ENCODE peak calls at places on chromosomes 7 and 10, in seven cellular contexts. One of them, this sample, is unnamed.

GRCh38 chr10:93206652-93207051 is 133.0 kb downstream of the CYP26A1 start:
- DNase-seq in HL-60: no peak
- DNase-seq in SK-N-SH: no peak
- DNase-seq in HepG2: no peak
- DNase-seq in HCT116: no peak
- DNase-seq in A549: peak; percentile 48
- DNase-seq in K562: no peak
- DNase-seq in this sample: peak; percentile 78

GRCh38 chr7:130921391-130922180 is 187.6 kb upstream of the KLF14 start:
- DNase-seq in SK-N-SH: no peak
- DNase-seq in HepG2: no peak
- DNase-seq in A549: no peak
- DNase-seq in HL-60: no peak
- DNase-seq in K562: no peak
- DNase-seq in HCT116: no peak
- DNase-seq in this sample: peak; percentile 58

GRCh38 chr7:104541897-104542296 is 213.5 kb downstream of the LHFPL3 start:
- DNase-seq in K562: no peak
- DNase-seq in HL-60: no peak
- DNase-seq in SK-N-SH: no peak
- DNase-seq in HepG2: no peak
- DNase-seq in HCT116: no peak
- DNase-seq in A549: no peak
- DNase-seq in this sample: no peak

GRCh38 chr10:58817499-58817898 is 304.8 kb downstream of the BICC1 start:
- DNase-seq in A549: peak; percentile 21
- DNase-seq in K562: no peak
- DNase-seq in SK-N-SH: no peak
- DNase-seq in HL-60: no peak
- DNase-seq in HepG2: peak; percentile 85
- DNase-seq in HCT116: no peak
- DNase-seq in this sample: no peak

GRCh38 chr7:30027065-30027456 is 559 bp upstream of the FKBP14 start:
- DNase-seq in SK-N-SH: peak; percentile 29
- DNase-seq in HepG2: peak; percentile 38
- DNase-seq in K562: peak; percentile 16
- DNase-seq in HL-60: peak; percentile 39
- DNase-seq in HCT116: no peak
- DNase-seq in A549: peak; percentile 59
- DNase-seq in this sample: no peak

GRCh38 chr7:132815130-132815529 is 238.9 kb upstream of the PLXNA4 start:
- DNase-seq in HCT116: no peak
- DNase-seq in HepG2: no peak
- DNase-seq in HL-60: no peak
- DNase-seq in A549: no peak
- DNase-seq in SK-N-SH: no peak
- DNase-seq in K562: no peak
- DNase-seq in this sample: no peak

GRCh38 chr7:150973571-150974451 is 4.3 kb downstream of the KCNH2 start:
- DNase-seq in HepG2: no peak
- DNase-seq in HL-60: no peak
- DNase-seq in HCT116: no peak
- DNase-seq in A549: no peak
- DNase-seq in SK-N-SH: no peak
- DNase-seq in K562: no peak
- DNase-seq in this sample: peak; percentile 77

GRCh38 chr7:144118341-144118740 is 4.6 kb upstream of the OR2A14 start:
- DNase-seq in HCT116: no peak
- DNase-seq in HepG2: no peak
- DNase-seq in K562: no peak
- DNase-seq in A549: no peak
- DNase-seq in HL-60: no peak
- DNase-seq in SK-N-SH: no peak
- DNase-seq in this sample: peak; percentile 11

GRCh38 chr7:155167706-155168365 is 97.7 kb downstream of the HTR5A start:
- DNase-seq in HCT116: no peak
- DNase-seq in K562: no peak
- DNase-seq in A549: no peak
- DNase-seq in HepG2: no peak
- DNase-seq in SK-N-SH: no peak
- DNase-seq in HL-60: no peak
- DNase-seq in this sample: no peak

DNA sequence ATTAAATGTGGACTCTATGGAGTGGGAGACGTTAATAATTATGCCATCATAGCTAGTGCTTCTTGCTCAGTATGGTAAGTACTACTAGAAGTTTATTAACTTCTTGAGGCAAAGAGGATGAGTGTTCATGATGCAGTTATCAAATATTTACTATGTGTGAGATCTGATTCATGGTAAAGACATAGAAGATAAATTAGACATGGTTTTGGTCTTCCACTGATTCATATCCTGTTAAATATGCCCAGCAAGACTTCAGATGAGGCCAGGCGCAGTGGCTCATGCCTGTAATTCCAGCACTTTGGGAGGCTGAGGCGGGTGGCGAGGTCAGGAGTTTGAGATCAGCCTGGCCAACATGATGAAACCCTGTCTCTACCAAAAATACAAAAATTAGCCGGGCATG is 547.1 kb upstream of the ANKRD30A start:
- DNase-seq in A549: peak; percentile 14
- DNase-seq in HepG2: no peak
- DNase-seq in HCT116: no peak
- DNase-seq in HL-60: no peak
- DNase-seq in K562: no peak
- DNase-seq in SK-N-SH: no peak
- DNase-seq in this sample: no peak
- TF ChIP-seq REST in A549: no peak
- TF ChIP-seq REST in HepG2: no peak
- TF ChIP-seq REST in HCT116: no peak
- TF ChIP-seq REST in HL-60: no peak
- TF ChIP-seq REST in K562: no peak
- TF ChIP-seq REST in SK-N-SH: no peak
- TF ChIP-seq REST in this sample: no peak

DNA sequence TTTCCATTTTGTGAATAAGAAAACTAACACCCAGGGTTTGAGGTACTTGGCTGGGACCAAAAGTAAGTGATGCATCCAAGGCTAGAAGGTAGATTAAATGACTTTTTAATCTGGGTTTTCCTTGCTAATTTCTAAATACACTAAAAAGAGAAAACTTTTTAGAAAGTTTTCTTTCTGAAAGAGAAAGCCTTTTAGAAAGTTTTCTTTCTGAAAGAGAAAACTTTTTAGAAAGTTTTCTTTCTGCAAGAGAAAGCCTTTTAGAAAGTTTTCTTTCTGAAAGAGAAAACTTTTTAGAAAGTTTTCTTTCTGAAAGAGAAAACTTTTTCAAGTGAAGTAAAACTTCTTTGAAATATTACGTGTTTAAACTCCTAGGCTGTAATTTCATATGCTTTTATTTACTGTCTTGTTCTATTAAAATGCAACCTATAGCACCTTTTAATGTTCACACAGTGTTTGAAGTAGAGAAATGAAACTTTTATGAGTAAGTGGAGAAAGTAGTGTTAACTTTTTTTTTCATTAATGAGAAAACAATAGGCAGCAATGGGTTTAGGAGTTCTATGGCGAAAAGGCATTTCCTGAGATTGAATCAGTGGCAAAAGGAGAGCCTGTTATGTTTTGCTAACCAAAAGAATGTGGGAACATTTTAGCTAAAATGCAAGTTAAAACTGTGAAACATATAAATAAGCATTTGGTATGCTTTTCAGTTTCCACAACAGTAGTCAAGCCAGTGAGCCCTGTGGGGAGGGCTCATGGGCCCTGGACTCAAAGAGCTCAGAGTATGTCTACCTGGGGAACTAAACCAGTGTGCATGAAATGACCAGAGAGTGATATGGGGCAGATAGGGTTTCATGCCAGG is 103.7 kb downstream of the RBM20 start:
- DNase-seq in HL-60: no peak
- DNase-seq in HepG2: no peak
- DNase-seq in A549: no peak
- DNase-seq in HCT116: no peak
- DNase-seq in SK-N-SH: no peak
- DNase-seq in K562: no peak
- DNase-seq in this sample: no peak
- H3K27ac ChIP-seq in HL-60: no peak overlapping the region
- H3K27ac ChIP-seq in HepG2: no peak overlapping the region
- H3K27ac ChIP-seq in A549: no peak overlapping the region
- H3K27ac ChIP-seq in HCT116: no peak overlapping the region
- H3K27ac ChIP-seq in SK-N-SH: peak overlapping the region; percentile 3
- H3K27ac ChIP-seq in K562: no peak overlapping the region
- H3K27ac ChIP-seq in this sample: no peak overlapping the region

GRCh38 chr7:45869426-45869825 is 3.5 kb downstream of the CCDC201 start:
- DNase-seq in HL-60: no peak
- DNase-seq in HepG2: no peak
- DNase-seq in A549: peak; percentile 32
- DNase-seq in SK-N-SH: no peak
- DNase-seq in K562: no peak
- DNase-seq in HCT116: no peak
- DNase-seq in this sample: no peak
- TF ChIP-seq REST in HL-60: no peak
- TF ChIP-seq REST in HepG2: no peak
- TF ChIP-seq REST in A549: no peak
- TF ChIP-seq REST in SK-N-SH: no peak
- TF ChIP-seq REST in K562: no peak
- TF ChIP-seq REST in HCT116: no peak
- TF ChIP-seq REST in this sample: no peak

GRCh38 chr10:18060217-18060616 is 80.0 kb upstream of the CACNB2 start:
- DNase-seq in HepG2: no peak
- DNase-seq in HL-60: no peak
- DNase-seq in HCT116: no peak
- DNase-seq in SK-N-SH: peak; percentile 3
- DNase-seq in A549: no peak
- DNase-seq in K562: no peak
- DNase-seq in this sample: no peak
- H3K27ac ChIP-seq in HepG2: no peak overlapping the region
- H3K27ac ChIP-seq in HL-60: no peak overlapping the region
- H3K27ac ChIP-seq in HCT116: no peak overlapping the region
- H3K27ac ChIP-seq in SK-N-SH: no peak overlapping the region
- H3K27ac ChIP-seq in A549: no peak overlapping the region
- H3K27ac ChIP-seq in K562: no peak overlapping the region
- H3K27ac ChIP-seq in this sample: no peak overlapping the region

DNA sequence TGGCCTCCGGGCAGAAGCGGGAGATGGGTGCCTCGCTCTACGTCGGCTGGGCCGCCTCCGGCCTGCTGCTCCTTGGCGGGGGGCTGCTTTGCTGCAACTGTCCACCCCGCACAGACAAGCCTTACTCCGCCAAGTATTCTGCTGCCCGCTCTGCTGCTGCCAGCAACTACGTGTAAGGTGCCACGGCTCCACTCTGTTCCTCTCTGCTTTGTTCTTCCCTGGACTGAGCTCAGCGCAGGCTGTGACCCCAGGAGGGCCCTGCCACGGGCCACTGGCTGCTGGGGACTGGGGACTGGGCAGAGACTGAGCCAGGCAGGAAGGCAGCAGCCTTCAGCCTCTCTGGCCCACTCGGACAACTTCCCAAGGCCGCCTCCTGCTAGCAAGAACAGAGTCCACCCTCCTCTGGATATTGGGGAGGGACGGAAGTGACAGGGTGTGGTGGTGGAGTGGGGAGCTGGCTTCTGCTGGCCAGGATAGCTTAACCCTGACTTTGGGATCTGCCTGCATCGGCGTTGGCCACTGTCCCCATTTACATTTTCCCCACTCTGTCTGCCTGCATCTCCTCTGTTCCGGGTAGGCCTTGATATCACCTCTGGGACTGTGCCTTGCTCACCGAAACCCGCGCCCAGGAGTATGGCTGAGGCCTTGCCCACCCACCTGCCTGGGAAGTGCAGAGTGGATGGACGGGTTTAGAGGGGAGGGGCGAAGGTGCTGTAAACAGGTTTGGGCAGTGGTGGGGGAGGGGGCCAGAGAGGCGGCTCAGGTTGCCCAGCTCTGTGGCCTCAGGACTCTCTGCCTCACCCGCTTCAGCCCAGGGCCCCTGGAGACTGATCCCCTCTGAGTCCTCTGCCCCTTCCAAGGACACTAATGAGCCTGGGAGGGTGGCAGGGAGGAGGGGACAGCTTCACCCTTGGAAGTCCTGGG is 1.1 kb downstream of the CLDN4 start:
- DNase-seq in A549: no peak
- DNase-seq in HL-60: no peak
- DNase-seq in SK-N-SH: no peak
- DNase-seq in HCT116: peak; percentile 77
- DNase-seq in HepG2: peak; percentile 58
- DNase-seq in K562: no peak
- DNase-seq in this sample: peak; percentile 96
- TF ChIP-seq REST in A549: no peak
- TF ChIP-seq REST in HL-60: no peak
- TF ChIP-seq REST in SK-N-SH: no peak
- TF ChIP-seq REST in HCT116: no peak
- TF ChIP-seq REST in HepG2: no peak
- TF ChIP-seq REST in K562: no peak
- TF ChIP-seq REST in this sample: no peak

GRCh38 chr10:75228834-75229233 is 6.9 kb downstream of the COMTD1 start:
- DNase-seq in K562: no peak
- DNase-seq in HepG2: no peak
- DNase-seq in SK-N-SH: no peak
- DNase-seq in A549: no peak
- DNase-seq in HL-60: no peak
- DNase-seq in HCT116: no peak
- DNase-seq in this sample: no peak

GRCh38 chr10:75228278-75228677 is 7.5 kb downstream of the COMTD1 start:
- DNase-seq in A549: no peak
- DNase-seq in HCT116: no peak
- DNase-seq in HepG2: no peak
- DNase-seq in K562: no peak
- DNase-seq in SK-N-SH: no peak
- DNase-seq in HL-60: no peak
- DNase-seq in this sample: no peak

GRCh38 chr10:75223507-75223906 is 12.2 kb downstream of the COMTD1 start:
- DNase-seq in K562: no peak
- DNase-seq in SK-N-SH: no peak
- DNase-seq in A549: no peak
- DNase-seq in HL-60: no peak
- DNase-seq in HepG2: no peak
- DNase-seq in HCT116: no peak
- DNase-seq in this sample: peak; percentile 83

GRCh38 chr10:75226055-75226454 is 9.7 kb downstream of the COMTD1 start:
- DNase-seq in A549: no peak
- DNase-seq in K562: no peak
- DNase-seq in HepG2: no peak
- DNase-seq in SK-N-SH: no peak
- DNase-seq in HCT116: no peak
- DNase-seq in HL-60: no peak
- DNase-seq in this sample: no peak

DNA sequence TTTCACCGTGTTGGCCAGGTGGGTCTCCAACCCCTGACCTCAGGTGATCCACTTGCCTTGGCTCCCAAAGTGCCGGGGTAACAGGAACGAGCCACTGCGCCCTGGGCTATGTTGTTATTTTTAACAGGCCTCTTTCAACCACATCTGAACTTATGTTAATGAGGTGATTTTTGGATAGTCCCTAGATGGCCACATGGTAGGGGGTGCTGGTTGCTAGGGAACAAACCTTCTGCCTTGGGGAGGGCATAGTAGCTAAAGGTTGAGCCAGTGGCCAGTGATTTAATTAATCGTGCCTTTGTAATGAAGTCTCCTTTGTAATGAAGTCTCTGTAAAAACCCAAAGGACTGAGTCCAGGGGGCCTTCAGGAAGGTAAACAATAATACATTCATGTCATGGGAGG is 9.1 kb downstream of the COMTD1 start:
- DNase-seq in SK-N-SH: no peak
- DNase-seq in A549: no peak
- DNase-seq in K562: no peak
- DNase-seq in HepG2: no peak
- DNase-seq in HL-60: no peak
- DNase-seq in HCT116: no peak
- DNase-seq in this sample: peak; percentile 70
- H3K27ac ChIP-seq in SK-N-SH: peak overlapping the region; percentile 2
- H3K27ac ChIP-seq in A549: peak overlapping the region; percentile 32
- H3K27ac ChIP-seq in K562: no peak overlapping the region
- H3K27ac ChIP-seq in HepG2: no peak overlapping the region
- H3K27ac ChIP-seq in HL-60: no peak overlapping the region
- H3K27ac ChIP-seq in HCT116: no peak overlapping the region
- H3K27ac ChIP-seq in this sample: peak overlapping the region; percentile 95

This sample was measured in GM23338.